ENCODE peak calls at places on chromosome 9, in nine cellular contexts. R is GM23338, Y is H1, B is HL-60, L is transverse colon, X is suprapubic skin, O is stomach, G is endothelial cell of umbilical vein, A is GM12878. W is an unnamed sample.

GRCh38 chr9:27125030-27125429 is 16.0 kb downstream of the TEK start:
- DNase-seq in O (peak; percentile 31), A (no peak), L (peak; percentile 57), R (no peak), Y (no peak), G (peak; percentile 89), X (peak; percentile 66), B (no peak), W (peak; percentile 5)

GRCh38 chr9:137000177-137000930 is 4.0 kb upstream of the CLIC3 start:
- DNase-seq in R (no peak), B (peak; percentile 85), L (no peak), G (no peak), X (no peak), Y (no peak), O (no peak), A (peak; percentile 82), W (no peak)

GRCh38 chr9:87518702-87519335 is 21.2 kb downstream of the DAPK1 start:
- DNase-seq in X (peak; percentile 78), R (no peak), Y (no peak), G (peak; percentile 94), B (peak; percentile 61), A (no peak), L (peak; percentile 46), O (peak; percentile 56), W (peak; percentile 64)

GRCh38 chr9:70932097-70932496 is 189.3 kb downstream of the TRPM3 start:
- DNase-seq in A (no peak), L (no peak), O (no peak), G (no peak), Y (no peak), R (peak; percentile 15), B (no peak), X (no peak), W (no peak)

GRCh38 chr9:16521868-16522381 is 348.5 kb downstream of the BNC2 start:
- DNase-seq in G (peak; percentile 71), X (no peak), A (no peak), R (no peak), Y (no peak), L (peak; percentile 13), B (no peak), O (no peak), W (no peak)

GRCh38 chr9:87569008-87569908 is 71.6 kb downstream of the DAPK1 start:
- DNase-seq in G (peak; percentile 95), R (peak; percentile 18), O (no peak), B (no peak), A (no peak), X (no peak), L (no peak), Y (no peak), W (no peak)

GRCh38 chr9:31996331-31996730 is 388.1 kb upstream of the ACO1 start:
- DNase-seq in X (no peak), R (peak; percentile 51), B (no peak), G (no peak), O (no peak), A (no peak), Y (no peak), L (no peak), W (no peak)

GRCh38 chr9:121675969-121676822 is 24.8 kb downstream of the DAB2IP start:
- DNase-seq in X (no peak), R (no peak), G (peak; percentile 23), O (peak; percentile 47), B (no peak), Y (no peak), L (no peak), A (no peak), W (no peak)

GRCh38 chr9:71885467-71885866 is 25.5 kb downstream of the ABHD17B start:
- DNase-seq in Y (no peak), O (no peak), B (no peak), G (peak; percentile 32), X (no peak), L (no peak), A (no peak), R (no peak), W (no peak)

GRCh38 chr9:124329393-124329792 is 71.6 kb downstream of the NEK6 start:
- DNase-seq in Y (no peak), A (no peak), G (no peak), X (no peak), L (no peak), B (no peak), O (no peak), R (no peak), W (no peak)

GRCh38 chr9:3238241-3238640 is 287.6 kb downstream of the RFX3 start:
- DNase-seq in L (no peak), B (no peak), X (no peak), A (no peak), R (no peak), Y (no peak), G (no peak), O (no peak), W (no peak)

GRCh38 chr9:84140535-84141101 is 160.0 kb downstream of the RMI1 start:
- DNase-seq in B (no peak), L (peak; percentile 74), R (peak; percentile 76), A (no peak), Y (no peak), O (peak; percentile 43), G (no peak), X (no peak), W (no peak)

GRCh38 chr9:135184661-135185459 is 97.4 kb downstream of the OLFM1 start:
- DNase-seq in A (no peak), O (no peak), Y (no peak), R (no peak), L (no peak), X (no peak), B (no peak), G (no peak), W (no peak)
- H3K4me3 ChIP-seq in A (no peak overlapping the region), O (no peak overlapping the region), Y (no peak overlapping the region), R (no peak overlapping the region), L (no peak overlapping the region), X (no peak overlapping the region), B (no peak overlapping the region), G (no peak overlapping the region), W (no peak overlapping the region)

GRCh38 chr9:134455537-134455936 is 129.3 kb downstream of the RXRA start:
- DNase-seq in B (no peak), R (no peak), L (no peak), X (no peak), Y (no peak), O (no peak), G (no peak), A (no peak), W (no peak)
- TF ChIP-seq CTCF in B (no peak), R (no peak), L (no peak), X (no peak), Y (no peak), O (no peak), G (no peak), A (no peak), W (no peak)

GRCh38 chr9:131419029-131419614 is 25.2 kb downstream of the PRRC2B start:
- DNase-seq in R (no peak), O (no peak), L (no peak), B (no peak), A (no peak), G (no peak), Y (no peak), X (no peak), W (no peak)

GRCh38 chr9:131419716-131420115 is 25.8 kb downstream of the PRRC2B start:
- DNase-seq in B (no peak), R (no peak), G (no peak), X (no peak), O (no peak), L (no peak), Y (no peak), A (no peak), W (no peak)

GRCh38 chr9:131417264-131418142 is 23.6 kb downstream of the PRRC2B start:
- DNase-seq in L (no peak), G (no peak), X (no peak), Y (no peak), B (no peak), A (peak; percentile 21), R (no peak), O (no peak), W (no peak)

GRCh38 chr9:131416509-131416908 is 22.6 kb downstream of the PRRC2B start:
- DNase-seq in R (no peak), A (no peak), G (no peak), X (no peak), Y (no peak), O (no peak), B (no peak), L (no peak), W (no peak)

DNA sequence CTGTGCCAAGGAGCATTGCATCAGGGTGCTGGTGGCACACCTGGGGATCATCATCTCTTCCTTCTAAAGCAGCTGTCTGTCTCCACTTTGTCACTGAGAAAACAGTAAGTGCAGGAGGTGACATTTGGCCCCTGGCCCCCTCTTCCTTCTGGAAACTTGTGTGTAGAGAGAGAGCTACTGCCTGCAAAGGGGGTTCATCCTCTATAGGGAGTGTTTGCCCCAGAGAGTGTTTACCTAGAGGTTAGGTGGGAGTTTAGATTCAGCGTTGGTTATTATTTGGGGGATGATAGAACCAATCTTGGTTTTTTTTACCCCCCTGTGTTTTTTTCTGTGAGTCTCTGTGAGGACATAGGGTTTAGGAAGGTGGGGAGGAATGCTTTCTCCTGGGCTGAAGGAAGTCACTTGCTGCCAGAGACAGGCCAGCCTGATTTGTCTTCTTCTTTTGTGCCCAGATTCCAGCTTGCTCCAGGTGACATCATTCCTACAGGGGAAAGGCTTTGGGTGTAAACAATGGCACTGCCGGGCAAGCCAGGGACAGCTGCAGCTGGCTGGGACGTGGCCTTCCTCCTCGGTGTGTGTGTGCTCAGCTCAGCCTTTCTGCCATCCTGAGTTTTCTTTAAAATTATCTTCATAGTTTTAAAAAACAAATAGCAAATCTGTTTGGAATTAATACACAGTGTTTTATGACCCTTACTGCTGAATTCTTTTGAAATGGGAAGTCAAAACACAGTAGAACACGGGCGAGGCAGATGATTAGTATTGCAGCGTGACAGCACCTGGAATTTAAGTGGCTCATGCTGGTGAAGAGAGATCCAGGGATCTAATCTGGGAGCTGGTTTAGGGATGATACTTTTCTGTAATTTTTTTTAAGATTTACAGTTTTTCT is 24.5 kb downstream of the PRRC2B start:
- DNase-seq in L (peak; percentile 35), Y (no peak), O (peak; percentile 70), G (peak; percentile 80), A (no peak), X (no peak), R (peak; percentile 66), B (no peak), W (peak; percentile 82)
- TF ChIP-seq POLR2AphosphoS5 in L (no peak), Y (no peak), O (peak; percentile 39), G (no peak), A (no peak), X (no peak), R (no peak), B (no peak), W (peak; percentile 83)

GRCh38 chr9:14062449-14063187 is 251.3 kb downstream of the NFIB start:
- DNase-seq in R (no peak), L (no peak), A (no peak), X (no peak), Y (no peak), G (peak; percentile 45), B (no peak), O (no peak), W (no peak)

GRCh38 chr9:14068690-14069089 is 245.3 kb downstream of the NFIB start:
- DNase-seq in B (no peak), X (no peak), Y (no peak), R (no peak), A (no peak), L (no peak), G (no peak), O (no peak), W (no peak)

GRCh38 chr9:14063799-14064198 is 250.1 kb downstream of the NFIB start:
- DNase-seq in B (no peak), X (no peak), A (no peak), O (no peak), Y (no peak), R (no peak), L (no peak), G (no peak), W (no peak)

GRCh38 chr9:14066815-14067214 is 247.1 kb downstream of the NFIB start:
- DNase-seq in B (no peak), X (no peak), L (no peak), Y (no peak), G (peak; percentile 72), R (no peak), A (no peak), O (no peak), W (no peak)

GRCh38 chr9:14066032-14066431 is 247.9 kb downstream of the NFIB start:
- DNase-seq in O (no peak), L (no peak), A (no peak), B (no peak), G (no peak), X (no peak), Y (no peak), R (no peak), W (no peak)
- H3K4me3 ChIP-seq in O (no peak overlapping the region), L (no peak overlapping the region), A (no peak overlapping the region), B (no peak overlapping the region), G (no peak overlapping the region), X (no peak overlapping the region), Y (no peak overlapping the region), R (no peak overlapping the region), W (no peak overlapping the region)